ENCODE peak calls at places on chromosomes 12 and 14, in six cellular contexts. O is foreskin fibroblast, A is esophagus squamous epithelium, S is GM23338, T is epithelial cell of proximal tubule, W is fibroblast of pulmonary artery. N is an unnamed sample.

GRCh38 chr12:123790901-123791486 is 28.9 kb downstream of the DNAH10 start:
- DNase-seq in W (no peak), T (no peak), O (no peak), S (no peak), A (no peak), N (no peak)

GRCh38 chr12:52748578-52748977 is 28.6 kb downstream of the KRT76 start:
- DNase-seq in W (no peak), T (no peak), S (no peak), O (no peak), A (no peak), N (no peak)

GRCh38 chr12:87756111-87756510 is 273.1 kb downstream of the C12orf50 start:
- DNase-seq in O (peak), A (no peak), S (no peak), W (peak), T (peak), N (no peak)

GRCh38 chr14:104878582-104878981 is 13.5 kb downstream of the CEP170B start:
- DNase-seq in S (no peak), A (no peak), T (no peak), W (no peak), O (no peak), N (no peak)

GRCh38 chr14:74402264-74403251 is 23.5 kb downstream of the SYNDIG1L start:
- DNase-seq in O (no peak), S (no peak), W (no peak), A (no peak), T (no peak), N (no peak)

GRCh38 chr14:93984070-93984469 is 7.7 kb upstream of the ASB2 start:
- DNase-seq in A (no peak), O (no peak), W (no peak), S (peak), T (no peak), N (no peak)

GRCh38 chr12:103933237-103933636 is 3.0 kb downstream of the HSP90B1 start:
- DNase-seq in S (peak), T (no peak), O (no peak), W (no peak), A (no peak), N (no peak)

GRCh38 chr14:46034305-46034704 is 617.3 kb downstream of the RPL10L start:
- DNase-seq in O (no peak), A (no peak), S (peak), T (no peak), W (no peak), N (no peak)

GRCh38 chr12:77116277-77116676 is 50.9 kb upstream of the E2F7 start:
- DNase-seq in O (peak), A (no peak), T (no peak), S (no peak), W (peak), N (no peak)

GRCh38 chr14:102775855-102776760 is 1.1 kb upstream of the TRAF3 start:
- DNase-seq in S (peak), T (no peak), O (peak), W (peak), A (no peak), N (no peak)

GRCh38 chr12:107791465-107792089 is 17.1 kb downstream of the ASCL4 start:
- DNase-seq in O (no peak), S (no peak), W (no peak), A (no peak), T (no peak), N (no peak)

GRCh38 chr12:116990971-116991966 is 80.5 kb downstream of the FBXW8 start:
- DNase-seq in T (no peak), W (no peak), A (no peak), S (no peak), O (peak), N (no peak)

GRCh38 chr12:43332977-43333649 is 218.9 kb downstream of the ADAMTS20 start:
- DNase-seq in W (peak), A (no peak), S (no peak), T (no peak), O (peak), N (no peak)

GRCh38 chr12:84058136-84058535 is 854.5 kb downstream of the SLC6A15 start:
- DNase-seq in O (no peak), A (no peak), T (no peak), S (no peak), W (no peak), N (no peak)

GRCh38 chr12:57772429-57773322 is at the start of gene EEF1AKMT3:
- DNase-seq in A (no peak), O (peak), S (peak), T (no peak), W (peak), N (peak)

GRCh38 chr12:57000393-57000792 is 6.0 kb downstream of the ZBTB39 start:
- DNase-seq in W (no peak), T (no peak), S (no peak), O (no peak), A (no peak), N (no peak)

GRCh38 chr12:69266045-69266635 is 26.8 kb downstream of the CPSF6 start:
- DNase-seq in O (peak), W (peak), T (no peak), S (no peak), A (no peak), N (no peak)

GRCh38 chr12:53069621-53070410 is 9.4 kb downstream of the SPRYD3 start:
- DNase-seq in W (no peak), T (no peak), A (no peak), S (no peak), O (no peak), N (no peak)

GRCh38 chr14:73784065-73784987 is 67.3 kb upstream of the PTGR2 start:
- DNase-seq in T (no peak), S (peak), O (peak), W (peak), A (no peak), N (no peak)

GRCh38 chr12:121872546-121873223 is 14.0 kb upstream of the HPD start:
- DNase-seq in T (no peak), S (no peak), A (no peak), W (peak), O (peak), N (no peak)

GRCh38 chr12:53984901-53985357 is at the start of gene HOXC10:
- DNase-seq in T (peak), S (peak), O (peak), W (peak), A (peak), N (peak)

GRCh38 chr12:68336754-68337343 is 4.7 kb upstream of the MDM1 start:
- DNase-seq in S (no peak), W (no peak), O (no peak), T (no peak), A (no peak), N (no peak)

GRCh38 chr14:92122351-92122677 is 545 bp downstream of the CPSF2 start:
- DNase-seq in W (peak), T (no peak), S (peak), O (no peak), A (no peak), N (no peak)

GRCh38 chr12:2582631-2583616 is 211.8 kb upstream of the FKBP4 start:
- DNase-seq in A (no peak), W (peak), S (peak), T (no peak), O (peak), N (peak)

GRCh38 chr12:23423796-23424195 is 525.7 kb downstream of the SOX5 start:
- DNase-seq in T (no peak), A (no peak), S (no peak), W (no peak), O (no peak), N (no peak)

GRCh38 chr12:10362325-10362724 is 27.5 kb downstream of the KLRK1 start:
- DNase-seq in O (no peak), S (no peak), W (no peak), T (no peak), A (no peak), N (no peak)

GRCh38 chr12:54413284-54414190 is 5.5 kb downstream of the ITGA5 start:
- DNase-seq in O (no peak), T (no peak), S (no peak), W (peak), A (no peak), N (no peak)

GRCh38 chr12:6089041-6089823 is 35.2 kb downstream of the VWF start:
- DNase-seq in T (peak), A (no peak), S (peak), O (peak), W (no peak), N (no peak)

GRCh38 chr12:120257041-120257821 is 8.3 kb downstream of the PXN start:
- DNase-seq in A (no peak), O (peak), T (no peak), S (peak), W (peak), N (no peak)

GRCh38 chr14:85532981-85533820 is 3.3 kb downstream of the FLRT2 start:
- DNase-seq in A (no peak), S (peak), T (no peak), W (peak), O (peak), N (peak)

GRCh38 chr14:68645371-68645770 is 147.5 kb downstream of the ZFP36L1 start:
- DNase-seq in A (no peak), O (no peak), W (no peak), S (no peak), T (no peak), N (no peak)

GRCh38 chr12:131454418-131455217 is 256.3 kb upstream of the SFSWAP start:
- DNase-seq in O (no peak), A (no peak), T (no peak), S (peak), W (peak), N (peak)

GRCh38 chr14:69870613-69871012 is 8.6 kb upstream of the SMOC1 start:
- DNase-seq in O (no peak), W (no peak), S (no peak), T (no peak), A (no peak), N (no peak)

GRCh38 chr14:74784634-74785033 is 21.5 kb downstream of the YLPM1 start:
- DNase-seq in O (no peak), W (no peak), T (no peak), S (no peak), A (no peak), N (no peak)

GRCh38 chr12:22702690-22703089 is 77.7 kb downstream of the ETNK1 start:
- DNase-seq in A (no peak), O (no peak), T (peak), W (peak), S (no peak), N (no peak)

GRCh38 chr14:68285421-68286179 is 466.0 kb downstream of the RAD51B start:
- DNase-seq in T (no peak), W (no peak), O (no peak), A (no peak), S (no peak), N (no peak)

GRCh38 chr14:56660677-56661389 is 81.2 kb downstream of the TMEM260 start:
- DNase-seq in A (no peak), S (peak), O (no peak), T (no peak), W (no peak), N (no peak)

GRCh38 chr14:32307881-32308582 is 21.1 kb upstream of the AKAP6 start:
- DNase-seq in O (no peak), S (no peak), T (no peak), W (no peak), A (no peak), N (no peak)

DNA sequence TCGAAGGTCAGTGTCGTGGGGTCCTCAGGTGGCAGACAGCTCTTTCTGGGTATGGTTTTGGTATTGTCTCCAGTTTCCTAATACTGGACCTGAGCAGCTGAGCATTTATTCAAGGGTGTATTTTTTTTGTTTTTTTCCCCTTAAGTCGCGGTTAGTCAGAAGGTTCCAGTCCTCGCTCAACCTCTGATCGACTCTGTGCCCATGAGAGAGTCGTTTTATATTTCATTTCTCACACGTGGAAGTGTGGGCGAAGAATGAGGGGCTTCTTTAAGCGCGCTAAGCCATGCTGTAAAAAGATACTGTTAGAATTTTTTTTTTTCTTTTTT is 499 bp downstream of the MIPOL1 start:
- DNase-seq in A (no peak), S (no peak), O (no peak), W (no peak), T (no peak), N (no peak)
- TF ChIP-seq CTCF in A (no peak), S (no peak), O (peak), W (no peak), T (no peak), N (no peak)

DNA sequence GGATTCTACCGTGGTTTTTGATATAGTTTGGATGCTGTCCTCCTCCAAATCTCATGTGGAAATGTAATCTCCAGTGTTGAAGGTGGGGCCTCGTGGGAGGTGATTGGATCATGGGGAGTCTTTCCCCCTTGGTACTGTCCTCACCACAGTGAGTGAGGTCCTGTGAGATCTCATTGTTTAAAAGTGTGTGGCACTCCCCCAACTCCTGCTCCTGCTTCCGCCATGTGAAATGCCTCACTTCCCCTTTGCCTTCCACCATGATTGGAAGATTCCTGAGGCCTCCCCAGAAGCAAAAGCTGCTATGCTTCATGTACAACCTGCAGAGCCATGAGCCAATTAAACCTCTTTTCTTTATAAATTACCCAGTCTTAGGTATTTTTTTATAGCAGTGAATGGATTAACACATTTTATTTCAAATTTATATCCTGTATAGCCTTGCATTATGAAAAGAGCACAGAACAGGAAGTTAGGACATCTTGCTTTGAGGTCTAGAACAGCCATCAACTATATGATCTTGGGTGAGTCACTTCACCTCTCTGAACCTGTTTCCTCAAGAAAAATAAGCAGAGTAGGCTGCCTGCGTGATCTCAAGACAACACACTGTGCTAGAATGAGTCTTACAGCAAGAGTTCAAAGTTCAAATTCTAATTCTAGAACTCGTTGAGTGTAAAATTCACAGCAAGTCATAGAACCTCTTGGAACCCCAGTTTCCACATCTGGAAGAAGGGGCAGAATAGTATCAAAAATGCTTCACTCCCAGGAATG is 160.9 kb upstream of the EEA1 start:
- DNase-seq in T (peak), W (peak), O (peak), A (no peak), S (no peak), N (no peak)
- TF ChIP-seq CTCF in T (no peak), W (no peak), O (no peak), A (no peak), S (no peak), N (no peak)

GRCh38 chr14:36655054-36655381 is 6.6 kb upstream of the PAX9 start:
- DNase-seq in O (no peak), T (no peak), A (no peak), S (peak), W (no peak), N (no peak)

GRCh38 chr14:36656769-36657408 is 4.8 kb upstream of the PAX9 start:
- DNase-seq in W (no peak), A (no peak), O (no peak), T (no peak), S (peak), N (no peak)

GRCh38 chr14:36655571-36655962 is 6.1 kb upstream of the PAX9 start:
- DNase-seq in O (no peak), T (no peak), A (no peak), W (no peak), S (peak), N (no peak)

GRCh38 chr14:36657409-36658090 is 4.1 kb upstream of the PAX9 start:
- DNase-seq in T (no peak), W (no peak), S (peak), O (no peak), A (no peak), N (no peak)

DNA sequence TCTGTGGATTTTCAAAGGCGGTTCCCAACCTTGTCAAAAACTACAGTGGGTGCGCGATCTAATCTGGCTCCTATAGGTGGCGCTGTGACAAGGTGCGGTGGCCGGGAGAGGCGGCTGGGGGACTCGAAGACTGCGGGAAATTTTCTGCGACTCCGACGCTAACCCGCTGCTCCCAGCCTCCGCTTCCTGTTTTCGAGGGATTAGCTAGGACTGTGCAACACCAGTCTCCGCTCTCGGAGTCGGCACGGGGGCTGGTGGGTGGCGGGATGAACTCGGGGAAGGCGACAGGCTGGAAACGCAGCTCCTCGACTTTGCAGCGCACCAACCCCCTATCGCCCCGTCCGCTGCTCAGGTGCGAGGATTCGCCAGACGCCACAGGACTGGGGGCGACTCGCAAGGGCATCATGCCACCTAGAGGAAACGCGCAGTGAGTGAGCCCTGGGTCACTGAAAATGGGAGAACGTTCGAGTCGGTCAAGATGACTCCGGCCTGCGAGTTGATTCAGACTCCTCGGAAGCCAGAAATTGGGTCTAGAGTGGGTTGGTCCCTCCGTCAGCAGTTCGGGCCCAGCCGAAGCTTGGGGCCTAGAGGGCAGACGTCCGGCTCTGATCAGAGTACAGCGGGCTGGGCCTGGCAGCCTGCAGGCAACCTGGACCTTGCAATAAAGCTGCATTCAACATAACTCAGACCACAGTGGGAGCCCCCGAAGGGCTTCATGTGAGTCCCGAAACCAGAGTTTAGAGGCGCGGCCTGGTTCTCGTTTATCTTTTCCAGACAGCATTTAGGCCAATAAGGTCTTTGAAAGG is 5.5 kb upstream of the PAX9 start:
- DNase-seq in S (peak), A (no peak), T (no peak), O (no peak), W (no peak), N (peak)
- TF ChIP-seq CTCF in S (peak), A (peak), T (peak), O (no peak), W (peak), N (peak)

GRCh38 chr14:77110286-77110685 is 12.2 kb downstream of the CIPC start:
- DNase-seq in T (no peak), A (no peak), W (no peak), O (no peak), S (no peak), N (no peak)

GRCh38 chr14:77109656-77110055 is 11.6 kb downstream of the CIPC start:
- DNase-seq in W (no peak), S (no peak), T (no peak), O (no peak), A (no peak), N (no peak)

GRCh38 chr14:77108753-77109152 is 10.7 kb downstream of the CIPC start:
- DNase-seq in S (no peak), T (no peak), O (no peak), W (no peak), A (no peak), N (no peak)

GRCh38 chr14:77113644-77114043 is 15.6 kb downstream of the CIPC start:
- DNase-seq in S (no peak), O (no peak), A (no peak), W (no peak), T (no peak), N (no peak)

DNA sequence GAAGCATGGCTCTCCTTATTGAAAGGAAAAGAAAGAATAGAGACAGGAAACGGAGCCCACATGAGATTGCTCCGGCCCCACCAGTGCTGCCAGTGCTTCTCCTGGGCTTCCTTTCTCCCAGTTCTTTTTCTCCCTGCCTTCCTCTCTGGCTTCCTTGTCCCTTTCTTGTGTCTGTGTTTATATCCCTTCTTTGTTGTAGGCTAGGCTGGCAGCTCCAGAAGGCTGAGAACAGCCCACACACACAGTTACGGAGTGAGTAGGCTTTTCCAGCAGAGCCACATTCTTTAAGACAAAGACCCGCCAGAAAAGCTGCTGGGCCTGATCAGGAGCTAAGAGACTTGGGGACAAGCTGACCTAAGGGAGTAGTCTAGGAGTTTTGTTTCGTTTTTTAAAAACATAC is 13.0 kb downstream of the CIPC start:
- DNase-seq in T (no peak), S (peak), O (no peak), A (no peak), W (peak), N (peak)
- TF ChIP-seq CTCF in T (no peak), S (no peak), O (no peak), A (no peak), W (no peak), N (no peak)

N was measured in endothelial cell.